ENCODE peak calls at places on chromosomes 11 and 22, in nine cellular contexts. One of them, this sample, is unnamed.

GRCh38 chr22:46584081-46584903 is 35.9 kb upstream of the GRAMD4 start:
- DNase-seq in pancreas: peak; percentile 58
- DNase-seq in hepatocyte: peak; percentile 19
- DNase-seq in RWPE1: no peak
- DNase-seq in tibial artery: no peak
- DNase-seq in mammary epithelial cell: no peak
- DNase-seq in PC-3: no peak
- DNase-seq in foreskin fibroblast: no peak
- DNase-seq in left lung: peak; percentile 25
- DNase-seq in this sample: peak; percentile 79

GRCh38 chr11:119206512-119207299 is 567 bp downstream of the CBL start:
- DNase-seq in foreskin fibroblast: no peak
- DNase-seq in left lung: peak; percentile 71
- DNase-seq in tibial artery: no peak
- DNase-seq in RWPE1: peak; percentile 34
- DNase-seq in mammary epithelial cell: no peak
- DNase-seq in hepatocyte: peak; percentile 72
- DNase-seq in PC-3: peak; percentile 42
- DNase-seq in pancreas: peak; percentile 74
- DNase-seq in this sample: peak; percentile 91

GRCh38 chr11:130775306-130776043 is 140.8 kb downstream of the SNX19 start:
- DNase-seq in foreskin fibroblast: peak; percentile 60
- DNase-seq in left lung: no peak
- DNase-seq in pancreas: no peak
- DNase-seq in RWPE1: peak; percentile 74
- DNase-seq in PC-3: peak; percentile 90
- DNase-seq in mammary epithelial cell: peak; percentile 70
- DNase-seq in tibial artery: no peak
- DNase-seq in hepatocyte: peak; percentile 21
- DNase-seq in this sample: no peak

GRCh38 chr11:85595285-85595884 is 31.8 kb downstream of the DLG2 start:
- DNase-seq in mammary epithelial cell: peak; percentile 8
- DNase-seq in left lung: no peak
- DNase-seq in PC-3: peak; percentile 74
- DNase-seq in tibial artery: no peak
- DNase-seq in hepatocyte: peak; percentile 54
- DNase-seq in foreskin fibroblast: peak; percentile 23
- DNase-seq in RWPE1: peak; percentile 36
- DNase-seq in pancreas: no peak
- DNase-seq in this sample: no peak

GRCh38 chr22:45164217-45165123 is 745 bp downstream of the NUP50 start:
- DNase-seq in left lung: no peak
- DNase-seq in tibial artery: peak; percentile 70
- DNase-seq in mammary epithelial cell: peak; percentile 23
- DNase-seq in foreskin fibroblast: no peak
- DNase-seq in hepatocyte: peak; percentile 59
- DNase-seq in pancreas: peak; percentile 63
- DNase-seq in PC-3: no peak
- DNase-seq in RWPE1: peak; percentile 25
- DNase-seq in this sample: no peak

GRCh38 chr22:27372969-27373670 is 428.4 kb downstream of the MN1 start:
- DNase-seq in mammary epithelial cell: no peak
- DNase-seq in RWPE1: no peak
- DNase-seq in hepatocyte: peak; percentile 91
- DNase-seq in pancreas: peak; percentile 88
- DNase-seq in tibial artery: no peak
- DNase-seq in PC-3: peak; percentile 62
- DNase-seq in foreskin fibroblast: no peak
- DNase-seq in left lung: no peak
- DNase-seq in this sample: no peak

GRCh38 chr11:43943931-43944751 is 1.7 kb downstream of the C11orf96 start:
- DNase-seq in hepatocyte: no peak
- DNase-seq in foreskin fibroblast: no peak
- DNase-seq in RWPE1: peak; percentile 13
- DNase-seq in left lung: no peak
- DNase-seq in pancreas: no peak
- DNase-seq in mammary epithelial cell: peak; percentile 84
- DNase-seq in tibial artery: peak; percentile 73
- DNase-seq in PC-3: peak; percentile 30
- DNase-seq in this sample: no peak

GRCh38 chr11:26983645-26984044 is 10.3 kb upstream of the FIBIN start:
- DNase-seq in tibial artery: no peak
- DNase-seq in hepatocyte: no peak
- DNase-seq in pancreas: no peak
- DNase-seq in foreskin fibroblast: no peak
- DNase-seq in RWPE1: no peak
- DNase-seq in mammary epithelial cell: no peak
- DNase-seq in PC-3: no peak
- DNase-seq in left lung: no peak
- DNase-seq in this sample: no peak

GRCh38 chr11:70170596-70171210 is 32.4 kb upstream of the FADD start:
- DNase-seq in RWPE1: no peak
- DNase-seq in pancreas: no peak
- DNase-seq in mammary epithelial cell: no peak
- DNase-seq in tibial artery: no peak
- DNase-seq in foreskin fibroblast: no peak
- DNase-seq in hepatocyte: no peak
- DNase-seq in PC-3: no peak
- DNase-seq in left lung: no peak
- DNase-seq in this sample: no peak

GRCh38 chr11:28671326-28671725 is 563.1 kb downstream of the METTL15 start:
- DNase-seq in left lung: no peak
- DNase-seq in PC-3: no peak
- DNase-seq in hepatocyte: no peak
- DNase-seq in foreskin fibroblast: no peak
- DNase-seq in pancreas: no peak
- DNase-seq in mammary epithelial cell: no peak
- DNase-seq in RWPE1: no peak
- DNase-seq in tibial artery: no peak
- DNase-seq in this sample: no peak

GRCh38 chr22:46122511-46122971 is 27.8 kb upstream of the PPARA start:
- DNase-seq in RWPE1: peak; percentile 58
- DNase-seq in hepatocyte: peak; percentile 80
- DNase-seq in PC-3: peak; percentile 69
- DNase-seq in left lung: peak; percentile 75
- DNase-seq in foreskin fibroblast: no peak
- DNase-seq in mammary epithelial cell: no peak
- DNase-seq in tibial artery: peak; percentile 83
- DNase-seq in pancreas: peak; percentile 83
- DNase-seq in this sample: no peak

GRCh38 chr11:69292221-69292648 is 1.7 kb upstream of the MYEOV start:
- DNase-seq in mammary epithelial cell: no peak
- DNase-seq in pancreas: no peak
- DNase-seq in tibial artery: no peak
- DNase-seq in hepatocyte: no peak
- DNase-seq in foreskin fibroblast: no peak
- DNase-seq in RWPE1: no peak
- DNase-seq in left lung: no peak
- DNase-seq in PC-3: peak; percentile 47
- DNase-seq in this sample: peak; percentile 27

GRCh38 chr22:48954781-48955311 is 872.8 kb downstream of the BRD1 start:
- DNase-seq in RWPE1: no peak
- DNase-seq in mammary epithelial cell: no peak
- DNase-seq in foreskin fibroblast: no peak
- DNase-seq in hepatocyte: peak; percentile 39
- DNase-seq in tibial artery: peak; percentile 33
- DNase-seq in PC-3: no peak
- DNase-seq in pancreas: no peak
- DNase-seq in left lung: no peak
- DNase-seq in this sample: peak; percentile 61

GRCh38 chr22:43253839-43254238 is 66.9 kb upstream of the TTLL12 start:
- DNase-seq in tibial artery: no peak
- DNase-seq in left lung: no peak
- DNase-seq in hepatocyte: no peak
- DNase-seq in foreskin fibroblast: no peak
- DNase-seq in pancreas: no peak
- DNase-seq in RWPE1: no peak
- DNase-seq in mammary epithelial cell: peak; percentile 11
- DNase-seq in PC-3: peak; percentile 47
- DNase-seq in this sample: no peak

GRCh38 chr11:130635937-130636336 is 187.5 kb downstream of the ADAMTS15 start:
- DNase-seq in mammary epithelial cell: no peak
- DNase-seq in hepatocyte: no peak
- DNase-seq in foreskin fibroblast: no peak
- DNase-seq in tibial artery: no peak
- DNase-seq in PC-3: peak; percentile 43
- DNase-seq in left lung: no peak
- DNase-seq in pancreas: no peak
- DNase-seq in RWPE1: no peak
- DNase-seq in this sample: no peak

GRCh38 chr11:114280696-114281095 is 15.5 kb upstream of the NNMT start:
- DNase-seq in hepatocyte: peak; percentile 81
- DNase-seq in left lung: peak; percentile 75
- DNase-seq in PC-3: peak; percentile 93
- DNase-seq in RWPE1: peak; percentile 49
- DNase-seq in mammary epithelial cell: peak; percentile 57
- DNase-seq in foreskin fibroblast: peak; percentile 82
- DNase-seq in pancreas: peak; percentile 20
- DNase-seq in tibial artery: peak; percentile 83
- DNase-seq in this sample: no peak

GRCh38 chr11:72144807-72145565 is 9.5 kb downstream of the FOLR3 start:
- DNase-seq in mammary epithelial cell: peak; percentile 88
- DNase-seq in PC-3: peak; percentile 67
- DNase-seq in hepatocyte: no peak
- DNase-seq in foreskin fibroblast: peak; percentile 66
- DNase-seq in pancreas: no peak
- DNase-seq in tibial artery: no peak
- DNase-seq in left lung: no peak
- DNase-seq in RWPE1: peak; percentile 34
- DNase-seq in this sample: no peak

GRCh38 chr22:38835888-38836301 is 7.9 kb downstream of the NPTXR start:
- DNase-seq in foreskin fibroblast: no peak
- DNase-seq in RWPE1: no peak
- DNase-seq in tibial artery: no peak
- DNase-seq in left lung: no peak
- DNase-seq in PC-3: peak; percentile 65
- DNase-seq in mammary epithelial cell: peak; percentile 55
- DNase-seq in hepatocyte: no peak
- DNase-seq in pancreas: no peak
- DNase-seq in this sample: no peak

GRCh38 chr11:123526027-123526805 is 96.1 kb downstream of the GRAMD1B start:
- DNase-seq in RWPE1: no peak
- DNase-seq in PC-3: no peak
- DNase-seq in tibial artery: no peak
- DNase-seq in mammary epithelial cell: no peak
- DNase-seq in pancreas: no peak
- DNase-seq in left lung: no peak
- DNase-seq in foreskin fibroblast: no peak
- DNase-seq in hepatocyte: no peak
- DNase-seq in this sample: no peak

GRCh38 chr22:46762238-46763050 is at the start of gene TBC1D22A:
- DNase-seq in PC-3: peak; percentile 91
- DNase-seq in foreskin fibroblast: peak; percentile 93
- DNase-seq in tibial artery: peak; percentile 96
- DNase-seq in hepatocyte: peak; percentile 97
- DNase-seq in pancreas: peak; percentile 92
- DNase-seq in RWPE1: peak; percentile 88
- DNase-seq in left lung: peak; percentile 94
- DNase-seq in mammary epithelial cell: peak; percentile 88
- DNase-seq in this sample: peak; percentile 97

GRCh38 chr11:27290261-27290660 is 72.8 kb downstream of the CCDC34 start:
- DNase-seq in pancreas: no peak
- DNase-seq in foreskin fibroblast: no peak
- DNase-seq in mammary epithelial cell: no peak
- DNase-seq in RWPE1: no peak
- DNase-seq in PC-3: no peak
- DNase-seq in tibial artery: no peak
- DNase-seq in left lung: no peak
- DNase-seq in hepatocyte: no peak
- DNase-seq in this sample: no peak

GRCh38 chr22:20000246-20001081 is 16.2 kb downstream of the ARVCF start:
- DNase-seq in pancreas: peak; percentile 15
- DNase-seq in PC-3: no peak
- DNase-seq in RWPE1: no peak
- DNase-seq in tibial artery: peak; percentile 70
- DNase-seq in left lung: no peak
- DNase-seq in hepatocyte: no peak
- DNase-seq in foreskin fibroblast: no peak
- DNase-seq in mammary epithelial cell: no peak
- DNase-seq in this sample: peak; percentile 64

GRCh38 chr11:8586805-8587204 is 7.2 kb downstream of the STK33 start:
- DNase-seq in PC-3: peak; percentile 14
- DNase-seq in hepatocyte: no peak
- DNase-seq in left lung: no peak
- DNase-seq in tibial artery: no peak
- DNase-seq in RWPE1: no peak
- DNase-seq in foreskin fibroblast: no peak
- DNase-seq in pancreas: no peak
- DNase-seq in mammary epithelial cell: no peak
- DNase-seq in this sample: no peak

GRCh38 chr11:13357232-13357631 is 79.6 kb downstream of the BMAL1 start:
- DNase-seq in mammary epithelial cell: no peak
- DNase-seq in PC-3: no peak
- DNase-seq in RWPE1: no peak
- DNase-seq in left lung: no peak
- DNase-seq in pancreas: no peak
- DNase-seq in foreskin fibroblast: no peak
- DNase-seq in tibial artery: no peak
- DNase-seq in hepatocyte: no peak
- DNase-seq in this sample: no peak
- TF ChIP-seq CTCF in mammary epithelial cell: no peak
- TF ChIP-seq CTCF in PC-3: no peak
- TF ChIP-seq CTCF in RWPE1: no peak
- TF ChIP-seq CTCF in left lung: no peak
- TF ChIP-seq CTCF in pancreas: no peak
- TF ChIP-seq CTCF in foreskin fibroblast: no peak
- TF ChIP-seq CTCF in tibial artery: no peak
- TF ChIP-seq CTCF in hepatocyte: no peak
- TF ChIP-seq CTCF in this sample: no peak

GRCh38 chr11:35799655-35800054 is 137.1 kb downstream of the TRIM44 start:
- DNase-seq in tibial artery: no peak
- DNase-seq in hepatocyte: no peak
- DNase-seq in pancreas: no peak
- DNase-seq in RWPE1: no peak
- DNase-seq in mammary epithelial cell: no peak
- DNase-seq in foreskin fibroblast: no peak
- DNase-seq in left lung: no peak
- DNase-seq in PC-3: no peak
- DNase-seq in this sample: no peak
- TF ChIP-seq CTCF in tibial artery: no peak
- TF ChIP-seq CTCF in hepatocyte: no peak
- TF ChIP-seq CTCF in pancreas: no peak
- TF ChIP-seq CTCF in RWPE1: no peak
- TF ChIP-seq CTCF in mammary epithelial cell: peak; percentile 12
- TF ChIP-seq CTCF in foreskin fibroblast: no peak
- TF ChIP-seq CTCF in left lung: no peak
- TF ChIP-seq CTCF in PC-3: no peak
- TF ChIP-seq CTCF in this sample: peak; percentile 37

GRCh38 chr11:61955031-61955415 is 4.9 kb downstream of the BEST1 start:
- DNase-seq in pancreas: peak; percentile 28
- DNase-seq in left lung: peak; percentile 86
- DNase-seq in PC-3: no peak
- DNase-seq in hepatocyte: peak; percentile 85
- DNase-seq in foreskin fibroblast: peak; percentile 88
- DNase-seq in mammary epithelial cell: peak; percentile 21
- DNase-seq in RWPE1: peak; percentile 65
- DNase-seq in tibial artery: peak; percentile 88
- DNase-seq in this sample: no peak
- TF ChIP-seq CTCF in pancreas: no peak
- TF ChIP-seq CTCF in left lung: peak; percentile 36
- TF ChIP-seq CTCF in PC-3: no peak
- TF ChIP-seq CTCF in hepatocyte: peak; percentile 21
- TF ChIP-seq CTCF in foreskin fibroblast: peak; percentile 27
- TF ChIP-seq CTCF in mammary epithelial cell: peak; percentile 34
- TF ChIP-seq CTCF in RWPE1: no peak
- TF ChIP-seq CTCF in tibial artery: no peak
- TF ChIP-seq CTCF in this sample: peak; percentile 67

GRCh38 chr11:96241351-96241841 is 101.6 kb downstream of the MAML2 start:
- DNase-seq in left lung: no peak
- DNase-seq in RWPE1: no peak
- DNase-seq in hepatocyte: peak; percentile 46
- DNase-seq in pancreas: no peak
- DNase-seq in tibial artery: no peak
- DNase-seq in foreskin fibroblast: no peak
- DNase-seq in PC-3: no peak
- DNase-seq in mammary epithelial cell: no peak
- DNase-seq in this sample: no peak
- TF ChIP-seq CTCF in left lung: no peak
- TF ChIP-seq CTCF in RWPE1: no peak
- TF ChIP-seq CTCF in hepatocyte: no peak
- TF ChIP-seq CTCF in pancreas: no peak
- TF ChIP-seq CTCF in tibial artery: no peak
- TF ChIP-seq CTCF in foreskin fibroblast: no peak
- TF ChIP-seq CTCF in PC-3: peak; percentile 56
- TF ChIP-seq CTCF in mammary epithelial cell: peak; percentile 5
- TF ChIP-seq CTCF in this sample: peak; percentile 68

This sample was measured in chondrocyte.